ENCODE peak calls at places on chromosomes 2 and 18, in four cellular contexts. E is mucosa of descending colon, O is brain microvascular endothelial cell, T is upper lobe of right lung. L is an unnamed sample.

GRCh38 chr18:51194604-51195003 is 2.9 kb downstream of the MEX3C start:
- DNase-seq in E (no peak), O (no peak), T (no peak), L (no peak)

GRCh38 chr2:227626580-227627151 is 9.4 kb downstream of the SCYGR4 start:
- DNase-seq in E (no peak), O (no peak), T (no peak), L (no peak)

GRCh38 chr2:29522951-29523669 is 398.3 kb downstream of the ALK start:
- DNase-seq in E (no peak), O (peak), T (no peak), L (no peak)

GRCh38 chr2:226423498-226423960 is 376.1 kb downstream of the IRS1 start:
- DNase-seq in E (peak), O (no peak), T (no peak), L (peak)

GRCh38 chr18:28167835-28168349 is 9.0 kb downstream of the CDH2 start:
- DNase-seq in E (no peak), O (no peak), T (no peak), L (no peak)

GRCh38 chr2:238554468-238555184 is 127.9 kb downstream of the ASB1 start:
- DNase-seq in E (no peak), O (no peak), T (no peak), L (no peak)

GRCh38 chr18:13141209-13141608 is 77.4 kb upstream of the LDLRAD4 start:
- DNase-seq in E (no peak), O (no peak), T (no peak), L (no peak)

GRCh38 chr2:173090291-173090877 is 14.7 kb downstream of the MAP3K20 start:
- DNase-seq in E (no peak), O (peak), T (peak), L (no peak)

GRCh38 chr2:72745679-72746368 is 80.0 kb downstream of the EXOC6B start:
- DNase-seq in E (no peak), O (peak), T (no peak), L (no peak)

GRCh38 chr2:118013724-118014491 is at the start of gene CCDC93:
- DNase-seq in E (peak), O (peak), T (peak), L (peak)

GRCh38 chr2:197450485-197450884 is 2.9 kb upstream of the COQ10B start:
- DNase-seq in E (peak), O (no peak), T (peak), L (no peak)
- TF ChIP-seq CTCF in E (no peak), O (no peak), T (no peak), L (no peak)

GRCh38 chr2:78606895-78607294 is 418.6 kb upstream of the REG3G start:
- DNase-seq in E (no peak), O (no peak), T (no peak), L (no peak)
- TF ChIP-seq CTCF in E (no peak), O (no peak), T (no peak), L (no peak)

GRCh38 chr2:954687-955000 is 4.0 kb downstream of the SNTG2 start:
- DNase-seq in E (no peak), O (no peak), T (no peak), L (no peak)

GRCh38 chr2:953408-953807 is 2.8 kb downstream of the SNTG2 start:
- DNase-seq in E (no peak), O (no peak), T (no peak), L (no peak)

GRCh38 chr2:951224-952006 is 766 bp downstream of the SNTG2 start:
- DNase-seq in E (no peak), O (no peak), T (no peak), L (no peak)

GRCh38 chr2:955829-956731 is 5.4 kb downstream of the SNTG2 start:
- DNase-seq in E (no peak), O (no peak), T (no peak), L (no peak)

GRCh38 chr2:953975-954686 is 3.5 kb downstream of the SNTG2 start:
- DNase-seq in E (no peak), O (no peak), T (no peak), L (no peak)
- TF ChIP-seq CTCF in E (no peak), O (peak), T (peak), L (no peak)

GRCh38 chr2:142112648-142113278 is 18.1 kb downstream of the LRP1B start:
- DNase-seq in E (no peak), O (peak), T (no peak), L (no peak)
- TF ChIP-seq CTCF in E (no peak), O (peak), T (no peak), L (peak)

GRCh38 chr18:44680271-44681038 is at the start of gene SETBP1:
- DNase-seq in E (peak), O (no peak), T (peak), L (peak)
- TF ChIP-seq CTCF in E (no peak), O (no peak), T (no peak), L (no peak)

GRCh38 chr18:24138281-24138883 is 480 bp upstream of the CABYR start:
- DNase-seq in E (no peak), O (no peak), T (no peak), L (no peak)

GRCh38 chr18:24142376-24142775 is 3.5 kb downstream of the CABYR start:
- DNase-seq in E (no peak), O (no peak), T (no peak), L (no peak)

GRCh38 chr18:24140697-24141096 is 1.8 kb downstream of the CABYR start:
- DNase-seq in E (no peak), O (no peak), T (no peak), L (no peak)

GRCh38 chr18:24136967-24137373 is 1.9 kb upstream of the CABYR start:
- DNase-seq in E (no peak), O (no peak), T (no peak), L (no peak)

GRCh38 chr18:24138884-24139616 is at the start of gene CABYR:
- DNase-seq in E (peak), O (peak), T (peak), L (peak)
- TF ChIP-seq CTCF in E (no peak), O (no peak), T (no peak), L (no peak)

GRCh38 chr2:169572189-169572588 is 1.5 kb downstream of the FASTKD1 start:
- DNase-seq in E (no peak), O (no peak), T (no peak), L (no peak)

GRCh38 chr2:169572821-169573159 is 875 bp downstream of the FASTKD1 start:
- DNase-seq in E (no peak), O (no peak), T (no peak), L (no peak)

GRCh38 chr2:169569948-169570347 is 3.7 kb downstream of the FASTKD1 start:
- DNase-seq in E (no peak), O (no peak), T (no peak), L (no peak)

GRCh38 chr2:169573160-169573973 is at the start of gene FASTKD1:
- DNase-seq in E (peak), O (peak), T (peak), L (peak)

DNA sequence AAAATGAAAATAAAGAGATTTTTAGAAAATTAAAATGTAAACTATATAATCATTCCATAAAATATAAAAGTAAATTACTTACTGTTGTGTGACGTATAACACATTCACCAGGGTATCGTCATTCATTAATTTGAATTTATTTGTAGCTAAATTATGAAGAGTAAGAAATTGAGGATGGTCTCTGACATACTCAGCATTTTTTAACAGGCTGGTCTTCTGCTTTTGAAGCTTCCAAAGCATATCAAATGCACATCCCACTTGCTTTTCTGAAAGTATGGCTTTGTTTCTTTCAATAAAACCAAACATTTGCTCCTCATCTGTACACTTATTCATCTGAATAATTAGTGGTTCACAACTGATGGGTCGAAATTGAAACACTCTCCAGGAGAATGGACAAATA is 2.1 kb downstream of the FASTKD1 start:
- DNase-seq in E (no peak), O (no peak), T (no peak), L (no peak)
- TF ChIP-seq CTCF in E (no peak), O (no peak), T (no peak), L (no peak)